ENCODE peak calls at places on chromosome 7, in eight cellular contexts. U is AG10803, E is heart right ventricle, Y is colonic mucosa, D is IMR-90, A is AG04450, F is astrocyte, N is astrocyte of the spinal cord. P is an unnamed sample.

GRCh38 chr7:75604408-75604807 is 112.3 kb downstream of the SPDYE5 start:
- DNase-seq in U (no peak), Y (no peak), A (no peak), D (no peak), N (no peak), E (no peak), F (no peak), P (no peak)

GRCh38 chr7:84524714-84525694 is 330.4 kb upstream of the SEMA3A start:
- DNase-seq in Y (no peak), N (peak), U (peak), D (peak), A (no peak), E (no peak), F (peak), P (peak)

GRCh38 chr7:151801782-151802468 is 75.0 kb downstream of the PRKAG2 start:
- DNase-seq in A (no peak), Y (peak), D (no peak), E (no peak), N (no peak), U (no peak), F (no peak), P (no peak)

GRCh38 chr7:30646154-30646553 is 36.1 kb downstream of the CRHR2 start:
- DNase-seq in D (no peak), U (no peak), E (no peak), A (no peak), F (no peak), N (no peak), Y (peak), P (no peak)

GRCh38 chr7:38630720-38631673 is at the start of gene AMPH:
- DNase-seq in D (peak), F (peak), A (peak), U (peak), N (peak), E (peak), Y (peak), P (peak)

GRCh38 chr7:41058986-41059741 is 643.7 kb downstream of the INHBA start:
- DNase-seq in U (no peak), A (no peak), N (no peak), Y (peak), F (peak), E (no peak), D (peak), P (no peak)

GRCh38 chr7:73429218-73429617 is 4.4 kb upstream of the FZD9 start:
- DNase-seq in Y (no peak), N (peak), F (peak), U (no peak), D (peak), E (no peak), A (no peak), P (peak)

GRCh38 chr7:23654508-23654907 is 25.5 kb upstream of the FAM221A start:
- DNase-seq in U (peak), Y (peak), N (no peak), A (no peak), E (no peak), D (peak), F (no peak), P (peak)

GRCh38 chr7:47327698-47328391 is 254.1 kb downstream of the TNS3 start:
- DNase-seq in E (peak), N (peak), D (peak), F (peak), A (peak), Y (peak), U (peak), P (peak)

GRCh38 chr7:153515359-153515758 is 536.8 kb upstream of the DPP6 start:
- DNase-seq in A (no peak), D (no peak), E (no peak), Y (no peak), N (no peak), F (no peak), U (no peak), P (no peak)

GRCh38 chr7:106570948-106571418 is 90.0 kb downstream of the CCDC71L start:
- DNase-seq in D (peak), E (no peak), Y (no peak), N (no peak), U (peak), F (no peak), A (no peak), P (peak)

GRCh38 chr7:56007167-56007652 is 42.8 kb downstream of the NIPSNAP2 start:
- DNase-seq in F (no peak), N (no peak), E (no peak), D (no peak), A (no peak), U (no peak), Y (no peak), P (peak)

GRCh38 chr7:28957822-28958234 is 302 bp downstream of the TRIL start:
- DNase-seq in U (no peak), Y (peak), D (no peak), N (peak), F (no peak), A (no peak), E (no peak), P (peak)

GRCh38 chr7:100471021-100471420 is 7.0 kb upstream of the SPACDR start:
- DNase-seq in D (no peak), F (no peak), Y (no peak), U (no peak), E (no peak), N (no peak), A (no peak), P (no peak)

GRCh38 chr7:26029911-26030310 is 122.1 kb upstream of the NFE2L3 start:
- DNase-seq in Y (no peak), A (no peak), F (no peak), U (no peak), N (no peak), E (no peak), D (no peak), P (no peak)

GRCh38 chr7:98831641-98832221 is 38.1 kb downstream of the TMEM130 start:
- DNase-seq in A (no peak), F (no peak), D (peak), U (no peak), N (peak), E (peak), Y (no peak), P (peak)

GRCh38 chr7:129831424-129832058 is 121.2 kb downstream of the UBE2H start:
- DNase-seq in Y (no peak), A (peak), N (peak), E (no peak), D (peak), U (peak), F (peak), P (peak)

GRCh38 chr7:1720325-1720724 is 50.2 kb downstream of the ELFN1 start:
- DNase-seq in A (no peak), E (no peak), U (no peak), F (no peak), D (no peak), Y (no peak), N (no peak), P (no peak)

GRCh38 chr7:47181609-47182264 is 400.2 kb downstream of the TNS3 start:
- DNase-seq in Y (no peak), F (no peak), N (no peak), D (no peak), A (no peak), U (no peak), E (no peak), P (no peak)

GRCh38 chr7:143227806-143228205 is 6.0 kb downstream of the TAS2R40 start:
- DNase-seq in F (no peak), E (no peak), A (no peak), U (peak), D (no peak), N (no peak), Y (no peak), P (no peak)

GRCh38 chr7:54112568-54112967 is 429.6 kb upstream of the VSTM2A start:
- DNase-seq in A (no peak), D (no peak), E (no peak), N (no peak), F (no peak), U (no peak), Y (no peak), P (no peak)

GRCh38 chr7:95267754-95268153 is 56.6 kb downstream of the PON1 start:
- DNase-seq in Y (no peak), F (peak), N (no peak), A (no peak), U (no peak), D (no peak), E (no peak), P (no peak)

GRCh38 chr7:155456772-155457543 is 971 bp upstream of the EN2 start:
- DNase-seq in E (peak), A (no peak), N (peak), Y (peak), F (peak), D (peak), U (peak), P (peak)
- H3K4me3 ChIP-seq in E (peak), A (peak), N (peak), Y (peak), F (peak), D (peak), U (peak), P (peak)

DNA sequence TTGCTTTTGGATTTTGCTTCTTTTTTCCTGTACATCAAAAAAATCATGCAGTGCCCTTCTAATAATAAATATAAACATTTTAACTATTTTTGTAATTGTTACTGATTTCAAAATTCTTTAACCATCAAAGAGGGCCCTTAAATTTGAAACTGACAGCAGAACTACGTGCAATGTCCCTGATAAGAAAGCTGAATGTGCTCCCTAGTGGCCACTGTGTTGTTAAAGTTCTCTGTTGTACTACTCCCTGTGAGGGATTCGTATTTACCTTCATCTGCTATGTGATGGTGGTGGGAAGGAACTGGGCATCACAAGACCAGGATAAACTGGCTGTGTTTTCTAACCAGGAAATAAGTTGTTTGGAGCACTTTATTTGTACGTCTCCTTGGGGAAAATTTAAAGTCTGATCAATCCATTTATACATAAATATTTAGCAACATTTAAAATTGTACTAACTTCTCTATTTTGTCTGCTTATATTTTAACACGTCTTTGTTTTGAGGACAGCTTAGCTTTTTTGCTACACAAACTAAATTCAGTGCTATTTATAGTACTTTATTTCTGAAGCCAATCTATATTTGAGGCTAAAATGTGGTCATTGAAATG is 322.4 kb downstream of the HGF start:
- DNase-seq in U (peak), F (peak), Y (peak), A (peak), D (peak), N (peak), E (no peak), P (peak)
- TF ChIP-seq CTCF in U (peak), F (peak), Y (peak), A (peak), D (peak), N (peak), E (no peak), P (peak)

GRCh38 chr7:138564365-138564764 is 104.3 kb downstream of the TRIM24 start:
- DNase-seq in Y (no peak), E (no peak), N (no peak), F (peak), U (no peak), A (no peak), D (no peak), P (peak)
- H3K4me3 ChIP-seq in Y (no peak), E (no peak), N (no peak), F (no peak), U (no peak), A (no peak), D (no peak), P (no peak)

GRCh38 chr7:116630357-116630756 is 41.6 kb upstream of the MET start:
- DNase-seq in Y (no peak), E (no peak), U (no peak), D (no peak), F (no peak), N (no peak), A (no peak), P (no peak)

GRCh38 chr7:116631676-116632075 is 40.3 kb upstream of the MET start:
- DNase-seq in A (no peak), Y (no peak), U (no peak), N (no peak), F (no peak), E (no peak), D (no peak), P (no peak)

GRCh38 chr7:116630932-116631449 is 41.0 kb upstream of the MET start:
- DNase-seq in F (peak), N (peak), Y (peak), E (peak), U (peak), A (no peak), D (peak), P (peak)

GRCh38 chr7:116632349-116632748 is 39.6 kb upstream of the MET start:
- DNase-seq in E (no peak), N (no peak), U (peak), F (peak), Y (no peak), D (peak), A (no peak), P (peak)

DNA sequence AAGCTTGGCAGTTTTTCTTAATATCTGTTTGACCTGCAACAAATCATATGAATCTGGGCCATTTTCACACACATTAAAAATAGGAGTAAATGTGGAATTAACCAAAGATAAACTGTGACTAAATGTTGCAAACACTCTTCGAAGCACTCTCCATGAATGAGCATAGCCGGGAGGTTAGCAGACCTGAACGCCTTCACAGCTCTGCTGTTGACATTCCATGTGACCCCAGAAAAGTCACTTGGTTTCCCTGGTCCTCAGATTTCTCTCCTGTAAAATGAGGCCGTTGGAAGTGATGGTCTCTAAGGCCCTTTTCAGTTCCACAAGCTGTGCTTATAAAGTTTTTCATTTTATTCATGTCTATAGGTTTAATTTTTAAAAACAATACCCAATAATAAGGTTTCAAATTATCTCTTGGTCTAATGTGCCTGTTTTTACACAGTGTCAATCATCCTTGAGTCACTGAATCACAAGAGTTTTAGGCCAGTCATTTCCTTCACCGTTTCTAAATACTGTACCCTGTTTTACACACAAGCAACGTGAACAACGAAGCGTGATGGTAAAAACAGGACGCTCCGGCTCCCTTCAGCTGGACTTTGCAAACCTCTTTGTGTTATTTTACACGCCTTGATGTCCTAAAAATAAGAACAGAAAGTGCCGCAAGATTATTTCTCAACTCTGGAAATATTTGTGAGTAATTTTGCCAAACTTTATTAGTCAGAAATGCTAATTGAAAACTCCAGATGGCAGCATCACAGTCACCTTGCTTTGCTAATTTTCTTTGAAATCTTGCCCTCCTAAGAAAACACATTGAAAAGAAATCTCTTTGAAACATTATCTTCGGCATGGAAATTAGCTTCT is 38.6 kb upstream of the MET start:
- DNase-seq in Y (no peak), U (peak), D (no peak), E (no peak), A (no peak), F (peak), N (peak), P (peak)
- TF ChIP-seq CTCF in Y (no peak), U (peak), D (no peak), E (no peak), A (no peak), F (no peak), N (no peak), P (peak)

DNA sequence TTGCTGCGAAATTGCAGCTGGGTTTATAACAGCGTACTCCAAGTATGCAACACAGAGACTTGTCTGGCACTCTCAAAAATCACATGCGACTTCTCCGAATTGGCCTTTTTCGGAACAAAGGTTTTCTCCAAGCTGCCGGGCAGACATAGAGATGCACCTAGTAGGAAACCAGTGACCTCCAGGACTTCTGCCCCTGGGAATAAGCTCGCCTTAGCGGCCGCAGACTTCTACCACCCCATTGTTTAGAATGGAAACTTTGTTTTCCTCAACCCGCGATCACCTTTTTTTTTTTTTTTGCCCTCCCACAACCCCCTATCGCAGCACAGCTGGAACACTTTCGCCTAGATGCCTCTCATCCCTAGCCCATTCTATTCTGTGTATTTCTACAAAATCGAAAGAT is 4.9 kb upstream of the HOXA10 start:
- DNase-seq in U (no peak), F (no peak), N (no peak), A (no peak), Y (no peak), D (no peak), E (no peak), P (no peak)
- H3K4me3 ChIP-seq in U (peak), F (no peak), N (no peak), A (no peak), Y (peak), D (no peak), E (no peak), P (no peak)